ENCODE peak calls at places on chromosomes 6 and 20, in ten cellular contexts. F, X, C, A, M, E, S, B, J and G are unnamed samples.

GRCh38 chr6:141483561-141484061 is 649.1 kb upstream of the GJE1 start:
- DNase-seq in B (peak), S (no peak), E (peak), M (peak), A (no peak), C (no peak), F (peak), X (peak), J (peak), G (peak)

GRCh38 chr20:45008521-45009049 is 42.3 kb downstream of the STK4 start:
- DNase-seq in X (no peak), C (no peak), A (no peak), B (no peak), J (peak), M (no peak), S (no peak), F (no peak), E (no peak), G (no peak)

GRCh38 chr20:19784511-19785172 is 26.6 kb downstream of the RIN2 start:
- DNase-seq in B (peak), S (no peak), X (peak), F (peak), J (peak), C (peak), E (peak), M (peak), A (peak), G (peak)

GRCh38 chr20:62635232-62635631 is 7.1 kb upstream of the SLCO4A1 start:
- DNase-seq in J (no peak), C (no peak), A (no peak), X (no peak), B (no peak), E (no peak), F (no peak), M (no peak), S (no peak), G (no peak)

GRCh38 chr6:23441813-23442212 is 684.2 kb upstream of the NRSN1 start:
- DNase-seq in E (no peak), F (no peak), M (no peak), S (no peak), X (no peak), A (no peak), J (no peak), B (no peak), C (no peak), G (no peak)

GRCh38 chr20:33733654-33734576 is 2.1 kb downstream of the ZNF341 start:
- DNase-seq in A (no peak), E (no peak), S (no peak), C (peak), X (peak), B (no peak), F (peak), M (peak), J (peak), G (peak)

GRCh38 chr6:53287336-53288225 is 61.2 kb downstream of the ELOVL5 start:
- DNase-seq in S (no peak), J (peak), X (no peak), M (no peak), A (peak), F (no peak), C (peak), B (no peak), E (no peak), G (no peak)

GRCh38 chr6:31718294-31718693 is 3.1 kb downstream of the LY6G6D start:
- DNase-seq in B (peak), X (no peak), E (no peak), J (no peak), F (no peak), C (peak), A (no peak), S (no peak), M (no peak), G (no peak)

GRCh38 chr20:48180637-48181036 is 395.4 kb upstream of the SULF2 start:
- DNase-seq in E (no peak), S (no peak), C (no peak), F (no peak), B (peak), X (no peak), M (no peak), J (peak), A (no peak), G (no peak)

GRCh38 chr6:3348821-3349220 is 90.1 kb downstream of the PSMG4 start:
- DNase-seq in B (no peak), S (no peak), M (no peak), X (no peak), F (peak), A (no peak), C (no peak), J (no peak), E (no peak), G (no peak)

GRCh38 chr6:27862396-27863061 is 49.7 kb downstream of the OR2B2 start:
- DNase-seq in C (no peak), F (no peak), M (no peak), X (no peak), J (peak), A (no peak), B (no peak), E (no peak), S (no peak), G (peak)

GRCh38 chr6:110949679-110950285 is 8.7 kb upstream of the GTF3C6 start:
- DNase-seq in C (peak), A (no peak), J (peak), F (peak), M (peak), X (peak), S (no peak), B (peak), E (no peak), G (peak)

GRCh38 chr20:46246527-46246926 is 61.8 kb downstream of the CDH22 start:
- DNase-seq in F (no peak), S (no peak), X (no peak), J (no peak), B (no peak), E (no peak), M (no peak), A (no peak), C (peak), G (peak)

GRCh38 chr20:59149678-59150504 is 13.7 kb upstream of the ZNF831 start:
- DNase-seq in M (no peak), E (peak), S (no peak), C (no peak), B (no peak), J (no peak), A (no peak), X (peak), F (peak), G (peak)

GRCh38 chr6:90286884-90287488 is 9.7 kb downstream of the BACH2 start:
- DNase-seq in X (peak), J (peak), A (no peak), B (peak), M (no peak), S (peak), C (peak), E (peak), F (peak), G (peak)

GRCh38 chr6:136173519-136174507 is 76.3 kb downstream of the MTFR2 start:
- DNase-seq in X (no peak), A (no peak), S (no peak), B (no peak), C (no peak), J (peak), M (no peak), F (peak), E (no peak), G (peak)

GRCh38 chr6:44651604-44652003 is 264.1 kb downstream of the CDC5L start:
- DNase-seq in F (no peak), M (no peak), E (no peak), A (no peak), S (no peak), B (no peak), C (peak), J (no peak), X (no peak), G (no peak)

GRCh38 chr6:170439366-170440351 is 113.4 kb downstream of the PSMB1 start:
- DNase-seq in M (peak), J (peak), B (no peak), E (no peak), A (no peak), X (no peak), C (no peak), F (no peak), S (no peak), G (no peak)

GRCh38 chr6:36386495-36387439 is 702 bp downstream of the ETV7 start:
- DNase-seq in C (peak), A (no peak), B (peak), X (peak), S (peak), E (peak), J (peak), F (peak), M (peak), G (peak)

GRCh38 chr6:118755941-118756646 is 104.7 kb upstream of the CEP85L start:
- DNase-seq in C (no peak), F (no peak), J (no peak), B (no peak), X (no peak), E (no peak), A (no peak), M (no peak), S (no peak), G (no peak)

GRCh38 chr6:380234-381218 is 11.0 kb upstream of the IRF4 start:
- DNase-seq in A (no peak), J (no peak), B (no peak), C (no peak), E (no peak), M (no peak), S (no peak), X (no peak), F (no peak), G (peak)

GRCh38 chr20:41370176-41370575 is 3.6 kb upstream of the EMILIN3 start:
- DNase-seq in X (no peak), M (no peak), J (no peak), E (no peak), A (no peak), B (no peak), C (no peak), S (no peak), F (no peak), G (no peak)

GRCh38 chr6:33316603-33317417 is 734 bp downstream of the ZBTB22 start:
- DNase-seq in F (peak), M (no peak), E (no peak), X (no peak), C (no peak), A (no peak), J (no peak), B (no peak), S (no peak), G (no peak)

GRCh38 chr6:24708612-24709011 is 10.3 kb downstream of the C6orf62 start:
- DNase-seq in C (no peak), E (no peak), M (no peak), X (no peak), B (no peak), F (no peak), S (no peak), A (no peak), J (no peak), G (no peak)

GRCh38 chr20:34904202-34904621 is 27.8 kb downstream of the ACSS2 start:
- DNase-seq in F (no peak), S (no peak), C (no peak), B (no peak), M (no peak), E (no peak), J (peak), X (no peak), A (no peak), G (no peak)

GRCh38 chr20:59453634-59454241 is 150.6 kb upstream of the PHACTR3 start:
- DNase-seq in S (no peak), F (no peak), X (no peak), M (no peak), B (no peak), J (no peak), A (no peak), E (no peak), C (no peak), G (peak)

GRCh38 chr20:1809611-1810510 is 85.3 kb upstream of the SIRPA start:
- DNase-seq in A (no peak), J (no peak), B (no peak), M (peak), F (no peak), C (no peak), S (no peak), E (no peak), X (no peak), G (no peak)

GRCh38 chr20:44065401-44066340 is 121.3 kb downstream of the JPH2 start:
- DNase-seq in F (no peak), E (no peak), M (no peak), C (no peak), J (no peak), X (no peak), A (no peak), S (no peak), B (no peak), G (no peak)

GRCh38 chr6:170231496-170232185 is 59.2 kb downstream of the DLL1 start:
- DNase-seq in A (no peak), S (no peak), C (no peak), B (no peak), M (no peak), X (no peak), F (no peak), J (peak), E (no peak), G (no peak)

GRCh38 chr6:17493286-17493685 is 99.9 kb downstream of the CAP2 start:
- DNase-seq in M (peak), S (no peak), J (peak), F (peak), X (no peak), A (no peak), B (no peak), E (no peak), C (no peak), G (no peak)

GRCh38 chr6:43262000-43262779 is 18.9 kb downstream of the TTBK1 start:
- DNase-seq in X (no peak), F (no peak), M (no peak), B (no peak), A (no peak), C (no peak), E (no peak), J (no peak), S (no peak), G (no peak)

GRCh38 chr6:168851460-168852103 is 402.1 kb downstream of the THBS2 start:
- DNase-seq in A (no peak), X (no peak), M (peak), B (no peak), E (no peak), C (no peak), J (peak), F (no peak), S (no peak), G (no peak)

GRCh38 chr6:153140299-153140698 is 9.2 kb upstream of the RGS17 start:
- DNase-seq in E (no peak), C (no peak), S (no peak), B (peak), A (no peak), X (no peak), J (no peak), F (no peak), M (no peak), G (no peak)

GRCh38 chr6:51842487-51843469 is 244.6 kb downstream of the PKHD1 start:
- DNase-seq in E (no peak), A (peak), C (no peak), B (peak), J (no peak), F (no peak), M (no peak), X (no peak), S (no peak), G (peak)

GRCh38 chr6:83051386-83052172 is 14.1 kb downstream of the UBE3D start:
- DNase-seq in C (no peak), A (no peak), J (no peak), X (no peak), S (no peak), M (no peak), F (no peak), E (no peak), B (peak), G (no peak)

GRCh38 chr20:38590682-38591483 is 9.9 kb downstream of the ADIG start:
- DNase-seq in M (peak), X (no peak), F (no peak), C (peak), J (peak), S (no peak), E (no peak), B (no peak), A (no peak), G (peak)

GRCh38 chr6:147204060-147204785 is at the start of gene STXBP5:
- DNase-seq in C (peak), X (peak), M (peak), E (no peak), A (peak), B (no peak), F (peak), S (peak), J (peak), G (peak)

GRCh38 chr6:31729979-31730630 is 1.0 kb upstream of the DDAH2 start:
- DNase-seq in B (no peak), E (peak), C (peak), M (peak), J (peak), A (peak), S (peak), X (peak), F (peak), G (peak)